ENCODE peak calls at places on chromosomes 5 and 9, in seven cellular contexts. One of them, this sample, is unnamed.

GRCh38 chr5:173232499-173233346 is 2.3 kb downstream of the NKX2-5 start:
- DNase-seq in PC-9: no peak
- DNase-seq in NCI-H2081 treated with DMSO at 0.1 percent for 48 hours: no peak
- DNase-seq in lung: no peak
- DNase-seq in adipocyte: no peak
- DNase-seq in transverse colon: no peak
- DNase-seq in HCT116: no peak
- DNase-seq in this sample: no peak

GRCh38 chr5:159971931-159972461 is 36.9 kb upstream of the TTC1 start:
- DNase-seq in NCI-H2081 treated with DMSO at 0.1 percent for 48 hours: no peak
- DNase-seq in lung: no peak
- DNase-seq in HCT116: no peak
- DNase-seq in adipocyte: peak
- DNase-seq in PC-9: no peak
- DNase-seq in transverse colon: peak
- DNase-seq in this sample: no peak

GRCh38 chr5:139021346-139021745 is 146.2 kb upstream of the LRRTM2 start:
- DNase-seq in lung: no peak
- DNase-seq in NCI-H2081 treated with DMSO at 0.1 percent for 48 hours: no peak
- DNase-seq in transverse colon: no peak
- DNase-seq in adipocyte: no peak
- DNase-seq in HCT116: no peak
- DNase-seq in PC-9: no peak
- DNase-seq in this sample: no peak

GRCh38 chr9:77417570-77417969 is 230.6 kb downstream of the GNA14 start:
- DNase-seq in lung: no peak
- DNase-seq in transverse colon: no peak
- DNase-seq in NCI-H2081 treated with DMSO at 0.1 percent for 48 hours: no peak
- DNase-seq in HCT116: no peak
- DNase-seq in adipocyte: peak
- DNase-seq in PC-9: peak
- DNase-seq in this sample: peak

GRCh38 chr9:113906411-113907110 is 30.5 kb downstream of the ZNF618 start:
- DNase-seq in transverse colon: no peak
- DNase-seq in HCT116: no peak
- DNase-seq in adipocyte: peak
- DNase-seq in NCI-H2081 treated with DMSO at 0.1 percent for 48 hours: no peak
- DNase-seq in PC-9: no peak
- DNase-seq in lung: no peak
- DNase-seq in this sample: peak

GRCh38 chr9:130768265-130768664 is 66.8 kb upstream of the ABL1 start:
- DNase-seq in lung: no peak
- DNase-seq in transverse colon: peak
- DNase-seq in PC-9: no peak
- DNase-seq in NCI-H2081 treated with DMSO at 0.1 percent for 48 hours: no peak
- DNase-seq in adipocyte: no peak
- DNase-seq in HCT116: no peak
- DNase-seq in this sample: no peak

GRCh38 chr5:180830253-180831138 is 27.9 kb upstream of the MGAT1 start:
- DNase-seq in adipocyte: peak
- DNase-seq in transverse colon: peak
- DNase-seq in PC-9: no peak
- DNase-seq in lung: peak
- DNase-seq in HCT116: no peak
- DNase-seq in NCI-H2081 treated with DMSO at 0.1 percent for 48 hours: no peak
- DNase-seq in this sample: peak

GRCh38 chr5:130138406-130139060 is 234.3 kb downstream of the CHSY3 start:
- DNase-seq in adipocyte: peak
- DNase-seq in lung: no peak
- DNase-seq in transverse colon: no peak
- DNase-seq in NCI-H2081 treated with DMSO at 0.1 percent for 48 hours: no peak
- DNase-seq in HCT116: no peak
- DNase-seq in PC-9: no peak
- DNase-seq in this sample: no peak

GRCh38 chr9:73647560-73647959 is 495.9 kb downstream of the ANXA1 start:
- DNase-seq in transverse colon: no peak
- DNase-seq in HCT116: no peak
- DNase-seq in lung: no peak
- DNase-seq in PC-9: no peak
- DNase-seq in NCI-H2081 treated with DMSO at 0.1 percent for 48 hours: no peak
- DNase-seq in adipocyte: no peak
- DNase-seq in this sample: no peak

GRCh38 chr9:98791147-98792095 is 4.9 kb downstream of the ANKS6 start:
- DNase-seq in transverse colon: peak
- DNase-seq in HCT116: peak
- DNase-seq in PC-9: peak
- DNase-seq in lung: peak
- DNase-seq in adipocyte: peak
- DNase-seq in NCI-H2081 treated with DMSO at 0.1 percent for 48 hours: no peak
- DNase-seq in this sample: peak

GRCh38 chr9:17631396-17631795 is 52.5 kb downstream of the SH3GL2 start:
- DNase-seq in adipocyte: no peak
- DNase-seq in lung: no peak
- DNase-seq in transverse colon: no peak
- DNase-seq in NCI-H2081 treated with DMSO at 0.1 percent for 48 hours: no peak
- DNase-seq in HCT116: no peak
- DNase-seq in PC-9: no peak
- DNase-seq in this sample: no peak

GRCh38 chr5:65663804-65664521 is 39.1 kb downstream of the SHLD3 start:
- DNase-seq in HCT116: peak
- DNase-seq in NCI-H2081 treated with DMSO at 0.1 percent for 48 hours: no peak
- DNase-seq in transverse colon: no peak
- DNase-seq in adipocyte: peak
- DNase-seq in PC-9: no peak
- DNase-seq in lung: no peak
- DNase-seq in this sample: peak

GRCh38 chr5:64958757-64959391 is 190.1 kb downstream of the CWC27 start:
- DNase-seq in HCT116: peak
- DNase-seq in adipocyte: peak
- DNase-seq in PC-9: no peak
- DNase-seq in lung: no peak
- DNase-seq in transverse colon: no peak
- DNase-seq in NCI-H2081 treated with DMSO at 0.1 percent for 48 hours: no peak
- DNase-seq in this sample: peak

GRCh38 chr5:181134259-181134658 is 3.3 kb upstream of the OR2V1 start:
- DNase-seq in HCT116: no peak
- DNase-seq in lung: no peak
- DNase-seq in transverse colon: no peak
- DNase-seq in adipocyte: no peak
- DNase-seq in NCI-H2081 treated with DMSO at 0.1 percent for 48 hours: no peak
- DNase-seq in PC-9: peak
- DNase-seq in this sample: no peak

GRCh38 chr9:7760014-7760415 is 39.6 kb downstream of the DMAC1 start:
- DNase-seq in transverse colon: no peak
- DNase-seq in adipocyte: peak
- DNase-seq in PC-9: no peak
- DNase-seq in NCI-H2081 treated with DMSO at 0.1 percent for 48 hours: no peak
- DNase-seq in lung: no peak
- DNase-seq in HCT116: no peak
- DNase-seq in this sample: no peak

GRCh38 chr9:81814404-81814793 is 113.8 kb upstream of the SPATA31D4 start:
- DNase-seq in transverse colon: no peak
- DNase-seq in lung: no peak
- DNase-seq in PC-9: no peak
- DNase-seq in adipocyte: no peak
- DNase-seq in NCI-H2081 treated with DMSO at 0.1 percent for 48 hours: no peak
- DNase-seq in HCT116: no peak
- DNase-seq in this sample: no peak

GRCh38 chr9:122904466-122904822 is 715 bp downstream of the RC3H2 start:
- DNase-seq in HCT116: no peak
- DNase-seq in transverse colon: peak
- DNase-seq in lung: no peak
- DNase-seq in adipocyte: peak
- DNase-seq in NCI-H2081 treated with DMSO at 0.1 percent for 48 hours: no peak
- DNase-seq in PC-9: peak
- DNase-seq in this sample: peak

GRCh38 chr9:126117631-126118030 is 209.0 kb upstream of the MVB12B start:
- DNase-seq in PC-9: no peak
- DNase-seq in NCI-H2081 treated with DMSO at 0.1 percent for 48 hours: no peak
- DNase-seq in lung: peak
- DNase-seq in adipocyte: no peak
- DNase-seq in transverse colon: no peak
- DNase-seq in HCT116: no peak
- DNase-seq in this sample: no peak

GRCh38 chr9:8890695-8891094 is 1091.1 kb upstream of the DMAC1 start:
- DNase-seq in PC-9: no peak
- DNase-seq in lung: no peak
- DNase-seq in transverse colon: no peak
- DNase-seq in HCT116: no peak
- DNase-seq in adipocyte: no peak
- DNase-seq in NCI-H2081 treated with DMSO at 0.1 percent for 48 hours: no peak
- DNase-seq in this sample: no peak

GRCh38 chr9:32344551-32345182 is 39.8 kb upstream of the ACO1 start:
- DNase-seq in lung: no peak
- DNase-seq in HCT116: no peak
- DNase-seq in adipocyte: peak
- DNase-seq in PC-9: no peak
- DNase-seq in transverse colon: no peak
- DNase-seq in NCI-H2081 treated with DMSO at 0.1 percent for 48 hours: no peak
- DNase-seq in this sample: peak

GRCh38 chr9:106284300-106284699 is 578.7 kb upstream of the ZNF462 start:
- DNase-seq in NCI-H2081 treated with DMSO at 0.1 percent for 48 hours: no peak
- DNase-seq in PC-9: no peak
- DNase-seq in HCT116: no peak
- DNase-seq in transverse colon: no peak
- DNase-seq in lung: no peak
- DNase-seq in adipocyte: no peak
- DNase-seq in this sample: no peak

GRCh38 chr5:8843766-8844165 is 702.1 kb downstream of the SEMA5A start:
- DNase-seq in adipocyte: peak
- DNase-seq in NCI-H2081 treated with DMSO at 0.1 percent for 48 hours: no peak
- DNase-seq in transverse colon: no peak
- DNase-seq in PC-9: no peak
- DNase-seq in HCT116: no peak
- DNase-seq in lung: no peak
- DNase-seq in this sample: peak

GRCh38 chr5:41416336-41416735 is 94.1 kb downstream of the PLCXD3 start:
- DNase-seq in lung: no peak
- DNase-seq in PC-9: no peak
- DNase-seq in NCI-H2081 treated with DMSO at 0.1 percent for 48 hours: no peak
- DNase-seq in adipocyte: no peak
- DNase-seq in HCT116: no peak
- DNase-seq in transverse colon: no peak
- DNase-seq in this sample: no peak

GRCh38 chr9:83413367-83413766 is 124.8 kb downstream of the FRMD3 start:
- DNase-seq in PC-9: no peak
- DNase-seq in NCI-H2081 treated with DMSO at 0.1 percent for 48 hours: peak
- DNase-seq in lung: no peak
- DNase-seq in HCT116: no peak
- DNase-seq in adipocyte: no peak
- DNase-seq in transverse colon: no peak
- DNase-seq in this sample: no peak

GRCh38 chr5:179214678-179215077 is 130.6 kb downstream of the ADAMTS2 start:
- DNase-seq in lung: no peak
- DNase-seq in adipocyte: no peak
- DNase-seq in HCT116: no peak
- DNase-seq in PC-9: no peak
- DNase-seq in NCI-H2081 treated with DMSO at 0.1 percent for 48 hours: no peak
- DNase-seq in transverse colon: no peak
- DNase-seq in this sample: no peak

GRCh38 chr5:127762412-127762811 is 59.2 kb downstream of the CCDC192 start:
- DNase-seq in NCI-H2081 treated with DMSO at 0.1 percent for 48 hours: no peak
- DNase-seq in adipocyte: no peak
- DNase-seq in transverse colon: no peak
- DNase-seq in PC-9: no peak
- DNase-seq in HCT116: no peak
- DNase-seq in lung: no peak
- DNase-seq in this sample: no peak

GRCh38 chr9:125654121-125654520 is 52.9 kb downstream of the MAPKAP1 start:
- DNase-seq in HCT116: no peak
- DNase-seq in lung: no peak
- DNase-seq in transverse colon: no peak
- DNase-seq in adipocyte: no peak
- DNase-seq in PC-9: no peak
- DNase-seq in NCI-H2081 treated with DMSO at 0.1 percent for 48 hours: no peak
- DNase-seq in this sample: no peak

GRCh38 chr5:95644351-95645042 is 2.1 kb upstream of the RFESD start:
- DNase-seq in NCI-H2081 treated with DMSO at 0.1 percent for 48 hours: no peak
- DNase-seq in transverse colon: peak
- DNase-seq in PC-9: peak
- DNase-seq in lung: peak
- DNase-seq in HCT116: peak
- DNase-seq in adipocyte: peak
- DNase-seq in this sample: peak

GRCh38 chr9:89153618-89154017 is 25.0 kb downstream of the SHC3 start:
- DNase-seq in lung: no peak
- DNase-seq in NCI-H2081 treated with DMSO at 0.1 percent for 48 hours: no peak
- DNase-seq in adipocyte: peak
- DNase-seq in transverse colon: no peak
- DNase-seq in HCT116: peak
- DNase-seq in PC-9: peak
- DNase-seq in this sample: peak

GRCh38 chr5:179763215-179763945 is 30.4 kb upstream of the LTC4S start:
- DNase-seq in lung: peak
- DNase-seq in adipocyte: peak
- DNase-seq in NCI-H2081 treated with DMSO at 0.1 percent for 48 hours: peak
- DNase-seq in HCT116: peak
- DNase-seq in transverse colon: peak
- DNase-seq in PC-9: peak
- DNase-seq in this sample: peak

GRCh38 chr9:106451223-106451622 is 411.7 kb upstream of the ZNF462 start:
- DNase-seq in lung: no peak
- DNase-seq in HCT116: no peak
- DNase-seq in adipocyte: no peak
- DNase-seq in PC-9: no peak
- DNase-seq in transverse colon: no peak
- DNase-seq in NCI-H2081 treated with DMSO at 0.1 percent for 48 hours: no peak
- DNase-seq in this sample: no peak

GRCh38 chr9:90919883-90920282 is 118.3 kb downstream of the SYK start:
- DNase-seq in NCI-H2081 treated with DMSO at 0.1 percent for 48 hours: no peak
- DNase-seq in lung: no peak
- DNase-seq in HCT116: no peak
- DNase-seq in PC-9: no peak
- DNase-seq in transverse colon: no peak
- DNase-seq in adipocyte: no peak
- DNase-seq in this sample: no peak

This sample was measured in AG08396.